ENCODE peak calls at places on chromosome 16, in five cellular contexts. W is astrocyte; H is upper lobe of left lung; Q is tibial nerve; F is CD4-positive, CD25-positive, alpha-beta regulatory T cell. S is an unnamed sample.

GRCh38 chr16:87076950-87077749 is 240.0 kb downstream of the C16orf95 start:
- DNase-seq in W (peak; percentile 25), H (peak; percentile 56), Q (no peak), F (no peak), S (no peak)

GRCh38 chr16:19304670-19305240 is 19.2 kb downstream of the CLEC19A start:
- DNase-seq in W (no peak), H (no peak), Q (no peak), F (no peak), S (no peak)

GRCh38 chr16:85728879-85729278 is 22.0 kb downstream of the C16orf74 start:
- DNase-seq in W (no peak), H (no peak), Q (no peak), F (no peak), S (no peak)

GRCh38 chr16:4081035-4081434 is 35.2 kb downstream of the ADCY9 start:
- DNase-seq in W (no peak), H (no peak), Q (no peak), F (no peak), S (no peak)

GRCh38 chr16:27600386-27600785 is 50.4 kb downstream of the KATNIP start:
- DNase-seq in W (no peak), H (no peak), Q (no peak), F (no peak), S (no peak)

GRCh38 chr16:90057738-90058173 is 19.4 kb downstream of the PRDM7 start:
- DNase-seq in W (peak; percentile 66), H (no peak), Q (no peak), F (no peak), S (no peak)

GRCh38 chr16:89764711-89765201 is 43.4 kb downstream of the ZNF276 start:
- DNase-seq in W (no peak), H (peak; percentile 94), Q (peak; percentile 49), F (peak; percentile 16), S (no peak)

GRCh38 chr16:16083421-16084156 is 134.2 kb downstream of the ABCC1 start:
- DNase-seq in W (no peak), H (no peak), Q (no peak), F (no peak), S (no peak)

GRCh38 chr16:59729613-59730012 is 995.5 kb upstream of the GOT2 start:
- DNase-seq in W (no peak), H (no peak), Q (no peak), F (no peak), S (no peak)

GRCh38 chr16:75648265-75649076 is 898 bp downstream of the TERF2IP start:
- DNase-seq in W (peak; percentile 46), H (peak; percentile 88), Q (peak; percentile 87), F (peak; percentile 80), S (peak; percentile 67)

GRCh38 chr16:4261557-4262172 is 11.2 kb downstream of the TFAP4 start:
- DNase-seq in W (peak; percentile 5), H (no peak), Q (no peak), F (no peak), S (no peak)

GRCh38 chr16:1654505-1655268 is 23.4 kb upstream of the JPT2 start:
- DNase-seq in W (no peak), H (no peak), Q (no peak), F (no peak), S (no peak)

GRCh38 chr16:49544828-49545227 is 171.2 kb downstream of the C16orf78 start:
- DNase-seq in W (no peak), H (no peak), Q (no peak), F (no peak), S (no peak)

GRCh38 chr16:4450921-4451619 is 23.4 kb downstream of the NMRAL1 start:
- DNase-seq in W (no peak), H (no peak), Q (no peak), F (no peak), S (no peak)

GRCh38 chr16:73171380-73171779 is 123.5 kb upstream of the ZFHX3 start:
- DNase-seq in W (no peak), H (no peak), Q (no peak), F (no peak), S (no peak)

GRCh38 chr16:79698341-79698753 is 97.8 kb upstream of the MAF start:
- DNase-seq in W (peak; percentile 46), H (no peak), Q (peak; percentile 46), F (no peak), S (no peak)

DNA sequence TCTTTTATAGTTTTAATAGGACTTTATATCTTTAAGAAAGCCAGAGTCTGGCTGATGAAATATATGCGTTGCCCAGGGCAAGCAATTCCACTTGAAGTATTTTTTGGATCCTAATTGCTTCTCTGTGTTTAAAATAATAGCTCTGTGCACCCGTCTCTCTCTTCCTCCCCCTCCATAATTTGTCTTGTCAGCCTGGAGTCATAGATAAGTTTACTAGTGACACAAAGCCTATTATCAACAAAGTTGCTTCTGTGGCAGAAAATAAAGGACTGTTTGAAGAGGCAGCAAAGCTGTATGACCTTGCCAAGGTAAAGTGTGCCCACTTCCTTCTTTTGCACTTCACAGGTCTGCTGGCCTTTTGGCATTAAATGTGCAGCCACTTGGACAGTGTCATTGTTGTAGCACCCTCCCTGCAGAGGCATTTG is 28.6 kb upstream of the SLC12A3 start:
- DNase-seq in W (no peak), H (peak; percentile 70), Q (no peak), F (no peak), S (no peak)
- H3K4me1 ChIP-seq in W (no peaks in the 10 kb centered on the region), H (peaks cover 9% of the 10 kb centered on the region), Q (no peaks in the 10 kb centered on the region), F (no peaks in the 10 kb centered on the region), S (no peaks in the 10 kb centered on the region)

GRCh38 chr16:2769100-2769529 is 8.0 kb downstream of the ELOB start:
- DNase-seq in W (no peak), H (no peak), Q (no peak), F (no peak), S (no peak)

GRCh38 chr16:2771496-2772402 is 5.3 kb downstream of the ELOB start:
- DNase-seq in W (no peak), H (no peak), Q (no peak), F (no peak), S (no peak)

GRCh38 chr16:2769675-2770056 is 7.4 kb downstream of the ELOB start:
- DNase-seq in W (no peak), H (peak; percentile 73), Q (peak; percentile 71), F (no peak), S (no peak)

GRCh38 chr16:2770781-2771111 is 6.3 kb downstream of the ELOB start:
- DNase-seq in W (no peak), H (no peak), Q (no peak), F (no peak), S (no peak)

DNA sequence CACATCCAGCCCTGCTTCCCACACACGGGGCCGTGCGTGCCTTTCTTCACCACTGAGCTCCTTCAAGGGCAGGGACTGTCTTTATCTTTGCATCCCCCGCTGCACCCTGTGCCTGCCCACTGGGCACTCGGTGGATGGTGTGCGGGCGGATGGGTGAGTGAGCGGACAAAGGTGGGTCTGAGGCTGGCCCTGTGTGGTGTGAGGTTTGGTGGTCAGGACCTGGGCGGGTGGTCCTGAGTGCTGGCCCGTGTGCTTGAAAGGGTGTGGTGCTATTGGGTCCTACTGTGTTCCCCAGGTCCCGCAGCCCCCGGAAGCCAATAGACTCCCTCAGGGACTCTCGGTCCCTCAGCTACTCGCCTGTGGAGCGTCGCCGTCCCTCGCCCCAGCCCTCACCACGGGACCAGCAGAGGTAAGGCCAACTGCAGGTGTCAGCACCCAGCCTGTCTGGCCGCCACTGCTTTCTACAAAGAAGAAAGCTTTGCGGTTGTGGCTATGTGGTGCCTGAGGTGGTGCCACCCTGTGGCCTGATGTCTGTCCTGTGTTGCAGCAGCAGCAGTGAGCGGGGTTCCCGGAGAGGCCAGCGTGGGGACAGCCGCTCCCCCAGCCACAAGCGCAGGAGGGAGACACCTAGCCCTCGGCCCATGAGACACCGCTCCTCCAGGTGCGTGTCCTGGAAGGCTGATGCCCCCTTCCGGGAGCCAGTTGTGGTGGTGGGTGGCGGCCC is 6.9 kb downstream of the ELOB start:
- DNase-seq in W (no peak), H (no peak), Q (no peak), F (no peak), S (no peak)
- H3K36me3 ChIP-seq in W (peaks cover 67% of the 10 kb centered on the region), H (peaks cover 54% of the 10 kb centered on the region), Q (peaks cover 56% of the 10 kb centered on the region), F (peaks cover 86% of the 10 kb centered on the region), S (peaks cover 84% of the 10 kb centered on the region)

DNA sequence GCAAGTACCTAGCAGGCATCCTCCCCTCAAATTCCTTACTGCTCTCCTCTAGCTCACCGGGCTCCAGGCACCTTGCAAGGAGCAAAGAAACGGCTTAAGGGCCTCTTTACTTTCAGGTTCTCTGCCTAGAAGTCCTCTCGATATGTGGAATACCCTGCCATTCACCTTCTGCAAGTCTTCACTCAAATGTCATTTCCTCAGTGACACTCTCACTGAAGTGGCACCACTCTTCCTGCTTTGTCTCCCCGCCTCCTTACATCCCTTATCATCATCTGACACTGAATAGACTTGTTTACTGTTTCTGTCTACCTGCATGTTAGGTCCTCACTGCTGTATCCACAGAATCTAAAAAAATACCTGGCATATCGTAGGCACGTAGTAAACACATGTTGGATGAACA is 948 bp downstream of the SLC7A6OS start:
- DNase-seq in W (no peak), H (no peak), Q (no peak), F (no peak), S (no peak)
- H3K27ac ChIP-seq in W (peak overlapping the region; percentile 77), H (no peak overlapping the region), Q (peak overlapping the region; percentile 79), F (peak overlapping the region; percentile 82), S (peak overlapping the region; percentile 84)

DNA sequence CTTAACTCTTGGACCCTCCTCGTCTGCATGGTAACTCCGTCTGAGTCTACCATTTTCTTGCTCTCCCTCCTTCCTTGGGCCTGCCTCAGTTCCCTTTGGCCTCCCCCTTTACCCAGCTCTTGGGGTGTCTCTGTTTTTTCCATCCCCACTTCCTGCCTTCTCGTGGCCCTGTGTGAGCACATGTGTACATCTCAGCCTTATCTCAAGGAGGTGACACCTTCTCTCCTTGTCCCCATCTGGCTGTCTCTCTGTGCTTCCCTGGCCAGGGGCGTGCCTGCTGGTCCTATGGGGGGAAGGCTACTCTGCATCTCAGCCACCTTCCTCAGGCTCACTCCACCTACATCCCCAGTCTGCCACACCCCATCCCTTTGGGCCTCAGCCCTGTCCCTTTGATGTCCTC is 6.6 kb downstream of the CTF1 start:
- DNase-seq in W (no peak), H (no peak), Q (no peak), F (no peak), S (no peak)
- H3K4me1 ChIP-seq in W (peaks cover 13% of the 10 kb centered on the region), H (peaks cover 36% of the 10 kb centered on the region), Q (peaks cover 12% of the 10 kb centered on the region), F (peaks cover 24% of the 10 kb centered on the region), S (peaks cover 26% of the 10 kb centered on the region)

DNA sequence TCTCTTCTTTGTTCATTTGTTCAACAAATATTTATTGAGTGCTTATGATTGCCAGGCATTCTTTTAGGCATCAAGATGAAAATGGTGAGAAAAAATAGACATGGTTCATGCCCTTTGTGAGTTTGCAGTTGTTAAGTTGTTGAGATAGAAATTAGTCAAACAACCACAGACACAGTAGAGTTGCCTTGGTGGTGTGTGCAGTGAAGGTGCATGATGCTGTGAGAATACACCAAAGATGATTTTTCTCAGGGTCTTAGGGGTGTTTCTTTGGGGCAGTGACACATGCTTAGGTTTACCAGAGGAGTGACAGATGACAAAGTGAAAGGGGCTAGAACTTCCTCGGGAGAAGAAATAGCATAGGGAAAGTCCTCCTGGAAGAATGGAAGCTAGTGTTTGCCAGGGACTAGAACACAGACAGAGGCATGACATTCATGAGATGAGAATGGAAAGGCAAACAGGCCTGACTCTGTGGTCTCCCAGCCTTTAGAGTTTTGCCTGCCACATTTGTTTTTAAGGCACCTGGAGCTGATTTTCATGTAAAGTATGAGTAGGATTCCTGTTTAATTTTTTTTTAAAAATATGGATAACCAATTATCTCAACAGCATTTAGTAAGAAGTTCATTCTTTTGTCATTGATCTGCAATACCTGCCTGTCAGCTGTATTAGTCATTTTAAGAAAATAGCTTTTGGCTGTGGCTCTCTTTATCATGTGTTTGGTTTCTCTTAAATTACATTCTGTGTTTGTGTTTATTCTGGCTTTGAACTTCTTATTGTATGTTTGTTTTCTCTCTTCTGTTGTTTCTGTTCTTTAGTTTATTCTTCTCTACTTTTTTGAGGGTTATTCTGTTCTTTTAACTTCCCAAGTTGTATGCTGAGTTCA is 36.6 kb downstream of the CYLD start:
- DNase-seq in W (no peak), H (no peak), Q (no peak), F (no peak), S (no peak)
- H3K36me3 ChIP-seq in W (no peaks in the 10 kb centered on the region), H (no peaks in the 10 kb centered on the region), Q (peaks cover 6% of the 10 kb centered on the region), F (peaks cover 77% of the 10 kb centered on the region), S (peaks cover 51% of the 10 kb centered on the region)

S was measured in effector memory CD4-positive, alpha-beta T cell.